ENCODE peak calls at places on chromosomes 6 and 20, in seven cellular contexts. X, N, Z, R, O, L and D are unnamed samples.

GRCh38 chr6:1915226-1915625 is 305.5 kb downstream of the FOXC1 start:
- DNase-seq in R (no peak), Z (no peak), X (no peak), L (no peak), O (no peak), N (no peak), D (no peak)

GRCh38 chr6:36290668-36291620 is 21.1 kb downstream of the PNPLA1 start:
- DNase-seq in Z (no peak), O (peak), L (peak), R (no peak), N (no peak), X (no peak), D (no peak)

GRCh38 chr20:58810116-58810878 is 40.4 kb downstream of the GNAS-AS1 start:
- DNase-seq in Z (no peak), X (no peak), N (peak), R (no peak), L (no peak), O (no peak), D (no peak)

GRCh38 chr6:19052219-19052618 is 665.1 kb downstream of the RNF144B start:
- DNase-seq in X (peak), L (no peak), O (no peak), R (no peak), Z (no peak), N (no peak), D (no peak)

GRCh38 chr20:63176448-63177133 is 39.3 kb downstream of the YTHDF1 start:
- DNase-seq in Z (peak), R (no peak), N (no peak), X (peak), O (peak), L (no peak), D (peak)

GRCh38 chr6:124964084-124964763 is 2.0 kb downstream of the RNF217 start:
- DNase-seq in Z (no peak), R (no peak), L (peak), X (no peak), O (peak), N (peak), D (no peak)

GRCh38 chr6:132598473-132598872 is 8.9 kb upstream of the TAAR5 start:
- DNase-seq in X (peak), Z (no peak), N (no peak), L (peak), R (no peak), O (no peak), D (peak)

GRCh38 chr6:3455121-3455489 is 1.7 kb downstream of the SLC22A23 start:
- DNase-seq in R (no peak), X (no peak), N (no peak), L (no peak), Z (no peak), O (no peak), D (no peak)

GRCh38 chr6:41448256-41448655 is 97.9 kb upstream of the FOXP4 start:
- DNase-seq in Z (no peak), L (no peak), O (no peak), X (no peak), R (no peak), N (no peak), D (no peak)

GRCh38 chr6:117483645-117484016 is 1.2 kb downstream of the DCBLD1 start:
- DNase-seq in N (peak), R (no peak), Z (no peak), X (no peak), L (no peak), O (peak), D (no peak)

GRCh38 chr20:33925867-33926266 is 67.8 kb upstream of the RALY start:
- DNase-seq in X (no peak), R (no peak), L (no peak), N (peak), O (peak), Z (no peak), D (no peak)

GRCh38 chr6:140736227-140736626 is 1361.8 kb upstream of the CITED2 start:
- DNase-seq in O (no peak), L (no peak), N (no peak), Z (no peak), X (no peak), R (no peak), D (no peak)

GRCh38 chr6:106188104-106188794 is 102.1 kb downstream of the PRDM1 start:
- DNase-seq in L (no peak), Z (no peak), X (no peak), O (no peak), N (no peak), R (no peak), D (no peak)

GRCh38 chr6:77089776-77090175 is 373.5 kb downstream of the HTR1B start:
- DNase-seq in R (no peak), Z (no peak), O (peak), L (peak), N (peak), X (no peak), D (no peak)

GRCh38 chr20:59668926-59669325 is 64.6 kb downstream of the PHACTR3 start:
- DNase-seq in N (no peak), O (no peak), L (no peak), X (no peak), Z (no peak), R (no peak), D (no peak)

GRCh38 chr6:44002071-44002590 is 125.1 kb downstream of the MRPL14 start:
- DNase-seq in N (no peak), X (no peak), Z (peak), R (peak), L (no peak), O (peak), D (peak)

GRCh38 chr6:36679043-36679821 is 718 bp downstream of the CDKN1A start:
- DNase-seq in R (no peak), L (peak), X (peak), N (peak), Z (peak), O (peak), D (no peak)

GRCh38 chr20:35871311-35871771 is 83.0 kb downstream of the SCAND1 start:
- DNase-seq in L (no peak), Z (no peak), N (peak), R (no peak), X (no peak), O (peak), D (no peak)

GRCh38 chr6:41929918-41930317 is 8.6 kb downstream of the BYSL start:
- DNase-seq in L (no peak), N (no peak), X (no peak), Z (no peak), R (no peak), O (no peak), D (no peak)

GRCh38 chr6:89799111-89799510 is 20.5 kb downstream of the MDN1 start:
- DNase-seq in L (no peak), N (no peak), X (no peak), O (no peak), R (no peak), Z (no peak), D (no peak)

GRCh38 chr6:143536866-143537691 is 25.6 kb upstream of the FUCA2 start:
- DNase-seq in L (peak), O (peak), Z (peak), X (peak), R (no peak), N (peak), D (peak)

GRCh38 chr6:71107935-71108420 is 151.1 kb upstream of the B3GAT2 start:
- DNase-seq in L (peak), X (no peak), O (peak), R (no peak), Z (no peak), N (peak), D (no peak)

GRCh38 chr6:71099649-71100048 is 142.8 kb upstream of the B3GAT2 start:
- DNase-seq in N (no peak), R (no peak), O (no peak), L (no peak), Z (no peak), X (no peak), D (no peak)

GRCh38 chr6:71103150-71103549 is 146.3 kb upstream of the B3GAT2 start:
- DNase-seq in L (no peak), Z (no peak), R (no peak), O (peak), X (no peak), N (no peak), D (no peak)
- H2BK5ac ChIP-seq in L (no peak), Z (no peak), R (no peak), O (no peak), X (no peak), N (no peak), D (no peak)

DNA sequence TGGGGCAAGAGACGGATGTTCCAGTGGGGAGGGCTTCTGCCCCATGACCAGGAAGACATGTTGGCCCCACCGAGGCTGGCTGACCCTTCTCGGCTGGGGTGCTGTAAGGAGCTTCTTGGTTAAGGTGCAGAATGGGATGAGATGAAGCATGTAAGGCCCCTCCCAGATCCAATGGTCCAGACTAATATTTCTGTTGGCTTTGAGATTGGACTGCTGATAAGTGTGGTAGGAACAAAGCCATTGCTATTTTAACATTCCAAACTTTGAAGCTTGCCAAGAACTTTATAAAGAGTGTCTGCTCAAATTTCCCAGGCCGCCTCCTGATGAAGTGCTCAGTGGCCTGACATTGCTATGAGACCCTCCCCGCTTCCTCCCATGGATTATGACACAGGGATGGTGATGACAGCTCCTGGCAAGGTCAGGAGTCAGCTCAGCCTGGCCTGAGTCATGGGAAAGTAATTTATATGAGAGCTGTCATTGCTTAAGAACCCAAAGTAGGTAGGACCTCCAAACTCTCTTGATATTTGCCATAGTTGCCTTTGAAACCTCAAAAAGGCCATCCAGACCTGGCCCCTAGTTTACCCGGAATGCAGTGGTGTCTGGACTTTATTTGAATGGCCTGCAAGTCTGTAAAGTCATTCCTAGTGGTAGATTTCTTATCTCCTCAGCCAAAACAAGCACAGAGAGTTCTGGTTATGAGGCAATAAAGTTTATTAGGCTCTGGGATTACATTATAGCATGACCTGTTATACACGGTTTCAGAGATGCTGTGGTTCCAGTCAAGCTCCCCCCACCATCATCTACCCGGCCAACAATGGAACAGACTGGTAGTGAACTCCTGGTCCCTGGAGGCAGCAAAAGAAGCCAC is 55.2 kb downstream of the TGM2 start:
- DNase-seq in O (peak), X (peak), N (peak), Z (no peak), L (peak), R (no peak), D (no peak)
- H2BK5ac ChIP-seq in O (no peak), X (no peak), N (peak), Z (no peak), L (peak), R (no peak), D (no peak)

GRCh38 chr20:26315054-26315453 is 618.4 kb upstream of the ZNF337 start:
- DNase-seq in N (no peak), L (no peak), X (no peak), R (no peak), Z (no peak), O (no peak), D (no peak)
- H2BK5ac ChIP-seq in N (no peak), L (no peak), X (no peak), R (no peak), Z (no peak), O (no peak), D (no peak)

GRCh38 chr6:95841560-95841959 is 174.2 kb upstream of the FUT9 start:
- DNase-seq in N (no peak), R (no peak), Z (no peak), L (no peak), X (no peak), O (no peak), D (no peak)
- H2BK5ac ChIP-seq in N (no peak), R (no peak), Z (no peak), L (no peak), X (no peak), O (no peak), D (no peak)

GRCh38 chr6:156515242-156515641 is 261.9 kb upstream of the ARID1B start:
- DNase-seq in R (no peak), L (no peak), Z (no peak), N (no peak), O (no peak), X (no peak), D (no peak)
- H2BK5ac ChIP-seq in R (no peak), L (no peak), Z (no peak), N (no peak), O (no peak), X (no peak), D (no peak)

GRCh38 chr6:73579851-73580246 is 59.0 kb upstream of the EEF1A1 start:
- DNase-seq in R (peak), L (no peak), Z (peak), O (peak), X (peak), N (peak), D (peak)

GRCh38 chr6:73580247-73581149 is 59.7 kb upstream of the EEF1A1 start:
- DNase-seq in N (peak), L (peak), O (peak), R (peak), X (peak), Z (peak), D (peak)

GRCh38 chr6:73577605-73578160 is 56.9 kb upstream of the EEF1A1 start:
- DNase-seq in R (no peak), X (peak), Z (no peak), O (no peak), N (no peak), L (no peak), D (no peak)

GRCh38 chr6:73581293-73581692 is 60.5 kb upstream of the EEF1A1 start:
- DNase-seq in R (no peak), L (no peak), N (no peak), Z (no peak), O (no peak), X (no peak), D (no peak)

DNA sequence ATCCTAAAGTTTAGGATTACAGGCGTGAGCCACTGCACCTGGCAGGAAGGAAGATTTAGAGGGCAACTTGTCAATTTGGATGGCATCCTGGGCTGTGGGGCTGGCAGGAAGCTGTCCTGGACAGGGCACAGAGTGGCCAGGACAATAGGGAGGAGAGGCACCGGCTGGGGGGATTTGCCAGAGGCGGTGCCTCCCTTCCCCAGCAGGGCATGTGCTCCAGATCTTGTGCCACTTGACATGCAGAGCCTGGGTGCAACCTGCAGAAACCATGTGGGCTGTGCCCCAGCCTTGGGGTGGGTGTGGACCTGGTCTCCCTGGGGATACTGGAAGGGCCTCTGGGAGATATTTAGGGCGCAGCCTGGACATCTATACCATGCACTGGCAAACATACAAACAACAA is 58.6 kb upstream of the EEF1A1 start:
- DNase-seq in N (no peak), Z (no peak), R (no peak), O (no peak), L (no peak), X (no peak), D (peak)
- H2BK5ac ChIP-seq in N (peak), Z (peak), R (peak), O (peak), L (peak), X (peak), D (peak)